ENCODE peak calls at places on chromosomes 7 and 10, in seven cellular contexts. J is H54; X is substantia nigra; R is stimulated activated CD8-positive, alpha-beta memory T cell treated with anti-CD3 and anti-CD28 coated beads, Interleukin-4, amount 100 ng/mL, for 1 hour; F is fibroblast of gingiva; Z is GM13977; D is Right ventricle myocardium superior. K is an unnamed sample.

GRCh38 chr10:24432478-24433416 is 223.8 kb downstream of the KIAA1217 start:
- DNase-seq in X (no peak), D (no peak), R (no peak), F (no peak), J (no peak), Z (no peak), K (no peak)

GRCh38 chr7:27925573-27926201 is 185.7 kb downstream of the TAX1BP1 start:
- DNase-seq in X (no peak), Z (peak; percentile 30), F (no peak), R (no peak), J (no peak), D (no peak), K (no peak)

GRCh38 chr7:154696556-154696955 is 306.4 kb downstream of the PAXIP1 start:
- DNase-seq in J (no peak), X (no peak), R (no peak), Z (no peak), D (no peak), F (no peak), K (no peak)

GRCh38 chr10:26725837-26726727 is 28.6 kb downstream of the PDSS1 start:
- DNase-seq in F (peak; percentile 56), R (no peak), Z (peak; percentile 46), D (peak; percentile 64), X (peak; percentile 61), J (peak; percentile 27), K (peak; percentile 85)

GRCh38 chr7:129574487-129574886 is 37.0 kb upstream of the NRF1 start:
- DNase-seq in J (peak; percentile 43), D (no peak), X (no peak), F (peak; percentile 68), Z (no peak), R (no peak), K (no peak)

GRCh38 chr7:144438759-144439158 is 35.3 kb upstream of the NOBOX start:
- DNase-seq in J (no peak), R (no peak), D (no peak), X (no peak), Z (no peak), F (no peak), K (no peak)

GRCh38 chr7:116955340-116955739 is 2.0 kb downstream of the ST7 start:
- DNase-seq in D (no peak), F (no peak), R (no peak), Z (no peak), X (no peak), J (no peak), K (no peak)

GRCh38 chr10:79299397-79300370 is 47.6 kb upstream of the PPIF start:
- DNase-seq in R (no peak), D (no peak), X (no peak), Z (no peak), F (peak; percentile 80), J (peak; percentile 99), K (peak; percentile 59)

GRCh38 chr10:44045020-44045419 is 339.9 kb downstream of the CXCL12 start:
- DNase-seq in J (no peak), X (no peak), D (no peak), F (peak; percentile 57), R (no peak), Z (no peak), K (no peak)

GRCh38 chr10:77042706-77043105 is 594.9 kb downstream of the KCNMA1 start:
- DNase-seq in R (no peak), J (no peak), F (no peak), X (no peak), D (no peak), Z (no peak), K (no peak)

GRCh38 chr7:44144426-44144967 is 3.4 kb upstream of the MYL7 start:
- DNase-seq in X (no peak), R (no peak), D (no peak), J (no peak), F (no peak), Z (no peak), K (no peak)

GRCh38 chr10:123427386-123427785 is 238.8 kb upstream of the GPR26 start:
- DNase-seq in R (no peak), J (no peak), F (no peak), D (peak; percentile 54), X (no peak), Z (no peak), K (no peak)

GRCh38 chr10:132549416-132549815 is 11.8 kb downstream of the INPP5A start:
- DNase-seq in D (no peak), Z (no peak), J (no peak), R (no peak), X (no peak), F (no peak), K (no peak)

GRCh38 chr7:40469481-40469880 is 334.7 kb downstream of the SUGCT start:
- DNase-seq in X (no peak), J (no peak), F (peak; percentile 62), Z (no peak), D (no peak), R (no peak), K (no peak)

GRCh38 chr10:11178606-11179221 is 161.0 kb downstream of the CELF2 start:
- DNase-seq in J (no peak), F (no peak), X (no peak), Z (peak; percentile 68), R (peak; percentile 60), D (peak; percentile 64), K (no peak)

GRCh38 chr10:71597821-71598498 is 121.6 kb downstream of the C10orf105 start:
- DNase-seq in R (no peak), F (peak; percentile 83), X (peak; percentile 60), D (peak; percentile 77), Z (peak; percentile 67), J (no peak), K (peak; percentile 78)

GRCh38 chr7:131602994-131603372 is 46.6 kb upstream of the PODXL start:
- DNase-seq in F (no peak), X (no peak), Z (no peak), R (no peak), D (no peak), J (no peak), K (no peak)

GRCh38 chr10:129741280-129741977 is 222.6 kb downstream of the EBF3 start:
- DNase-seq in D (peak; percentile 16), F (no peak), Z (no peak), R (no peak), X (no peak), J (no peak), K (no peak)

GRCh38 chr10:68178592-68178991 is 53.3 kb downstream of the ATOH7 start:
- DNase-seq in Z (no peak), F (no peak), D (no peak), J (no peak), X (no peak), R (no peak), K (no peak)

GRCh38 chr10:87000491-87000890 is 19.6 kb upstream of the FAM25A start:
- DNase-seq in F (peak; percentile 39), D (no peak), X (no peak), R (no peak), Z (no peak), J (no peak), K (no peak)

GRCh38 chr7:96284838-96285237 is 37.1 kb downstream of the SLC25A13 start:
- DNase-seq in X (no peak), Z (peak; percentile 38), F (no peak), R (no peak), D (no peak), J (no peak), K (no peak)

GRCh38 chr10:98416989-98417388 is 2.0 kb upstream of the PYROXD2 start:
- DNase-seq in R (no peak), F (no peak), D (no peak), Z (no peak), J (no peak), X (no peak), K (no peak)

GRCh38 chr10:59284111-59284975 is 78.0 kb downstream of the FAM13C start:
- DNase-seq in D (no peak), F (no peak), J (no peak), R (no peak), Z (no peak), X (no peak), K (no peak)

GRCh38 chr10:86105640-86106039 is 261.0 kb downstream of the GRID1 start:
- DNase-seq in J (no peak), Z (no peak), D (no peak), R (no peak), X (no peak), F (no peak), K (no peak)

GRCh38 chr7:130270947-130271790 is 4.5 kb downstream of the CPA2 start:
- DNase-seq in Z (no peak), F (no peak), X (no peak), J (no peak), R (no peak), D (no peak), K (no peak)

GRCh38 chr10:129825221-129825620 is 138.9 kb downstream of the EBF3 start:
- DNase-seq in X (no peak), D (no peak), R (no peak), J (no peak), Z (no peak), F (no peak), K (no peak)

GRCh38 chr10:71610651-71611050 is 108.9 kb downstream of the C10orf105 start:
- DNase-seq in Z (no peak), D (no peak), J (no peak), R (no peak), X (no peak), F (no peak), K (no peak)

GRCh38 chr10:3067859-3068179 is 471 bp downstream of the PFKP start:
- DNase-seq in J (no peak), F (no peak), D (no peak), X (no peak), R (no peak), Z (peak; percentile 55), K (no peak)

K was measured in Right ventricle myocardium inferior.